ENCODE peak calls at places on chromosomes 1 and 21, in six cellular contexts. R is WTC11; T is pancreas; N is CD8-positive, alpha-beta T cell; K is HFF-Myc; B is GM20000. S is an unnamed sample.

GRCh38 chr21:26389971-26390641 is 183.0 kb downstream of the CYYR1 start:
- DNase-seq in R (no peak), T (no peak), N (no peak), K (peak; percentile 65), B (no peak), S (no peak)

GRCh38 chr21:32726742-32727477 is 903 bp downstream of the SYNJ1 start:
- DNase-seq in R (no peak), T (peak; percentile 46), N (no peak), K (no peak), B (peak; percentile 15), S (peak; percentile 77)

GRCh38 chr1:167666416-167666815 is 36.4 kb downstream of the RCSD1 start:
- DNase-seq in R (no peak), T (no peak), N (no peak), K (no peak), B (no peak), S (no peak)

GRCh38 chr21:35400233-35400939 is 351.3 kb upstream of the RUNX1 start:
- DNase-seq in R (no peak), T (peak; percentile 42), N (no peak), K (peak; percentile 17), B (peak; percentile 66), S (no peak)

GRCh38 chr21:33135925-33136324 is 66.0 kb downstream of the OLIG1 start:
- DNase-seq in R (no peak), T (no peak), N (no peak), K (no peak), B (no peak), S (no peak)

GRCh38 chr21:32140212-32141008 is 138.4 kb downstream of the MIS18A start:
- DNase-seq in R (no peak), T (no peak), N (no peak), K (peak; percentile 92), B (no peak), S (peak; percentile 24)

GRCh38 chr1:34500451-34500850 is 254.4 kb upstream of the GJB5 start:
- DNase-seq in R (peak; percentile 76), T (no peak), N (no peak), K (no peak), B (peak; percentile 29), S (no peak)

GRCh38 chr1:32659581-32659980 is 8.6 kb downstream of the RBBP4 start:
- DNase-seq in R (no peak), T (no peak), N (no peak), K (no peak), B (no peak), S (no peak)

GRCh38 chr21:42113926-42114409 is 42.9 kb downstream of the UMODL1 start:
- DNase-seq in R (no peak), T (no peak), N (no peak), K (no peak), B (no peak), S (no peak)

GRCh38 chr1:109822749-109823542 is 59.2 kb upstream of the EPS8L3 start:
- DNase-seq in R (no peak), T (no peak), N (no peak), K (no peak), B (peak; percentile 2), S (no peak)

GRCh38 chr21:32087452-32087851 is 191.4 kb downstream of the MIS18A start:
- DNase-seq in R (no peak), T (no peak), N (no peak), K (no peak), B (no peak), S (no peak)

GRCh38 chr1:203888807-203889251 is 27.4 kb downstream of the SNRPE start:
- DNase-seq in R (no peak), T (no peak), N (no peak), K (peak; percentile 20), B (no peak), S (no peak)

GRCh38 chr21:43731476-43731875 is 12.5 kb downstream of the PDXK start:
- DNase-seq in R (no peak), T (no peak), N (no peak), K (no peak), B (no peak), S (no peak)

GRCh38 chr21:43731891-43732711 is 13.2 kb downstream of the PDXK start:
- DNase-seq in R (no peak), T (no peak), N (no peak), K (no peak), B (no peak), S (no peak)

GRCh38 chr21:43726686-43727570 is 8.0 kb downstream of the PDXK start:
- DNase-seq in R (no peak), T (no peak), N (no peak), K (no peak), B (no peak), S (no peak)

GRCh38 chr21:43727571-43728466 is 8.9 kb downstream of the PDXK start:
- DNase-seq in R (peak; percentile 35), T (peak; percentile 51), N (no peak), K (no peak), B (no peak), S (peak; percentile 81)

DNA sequence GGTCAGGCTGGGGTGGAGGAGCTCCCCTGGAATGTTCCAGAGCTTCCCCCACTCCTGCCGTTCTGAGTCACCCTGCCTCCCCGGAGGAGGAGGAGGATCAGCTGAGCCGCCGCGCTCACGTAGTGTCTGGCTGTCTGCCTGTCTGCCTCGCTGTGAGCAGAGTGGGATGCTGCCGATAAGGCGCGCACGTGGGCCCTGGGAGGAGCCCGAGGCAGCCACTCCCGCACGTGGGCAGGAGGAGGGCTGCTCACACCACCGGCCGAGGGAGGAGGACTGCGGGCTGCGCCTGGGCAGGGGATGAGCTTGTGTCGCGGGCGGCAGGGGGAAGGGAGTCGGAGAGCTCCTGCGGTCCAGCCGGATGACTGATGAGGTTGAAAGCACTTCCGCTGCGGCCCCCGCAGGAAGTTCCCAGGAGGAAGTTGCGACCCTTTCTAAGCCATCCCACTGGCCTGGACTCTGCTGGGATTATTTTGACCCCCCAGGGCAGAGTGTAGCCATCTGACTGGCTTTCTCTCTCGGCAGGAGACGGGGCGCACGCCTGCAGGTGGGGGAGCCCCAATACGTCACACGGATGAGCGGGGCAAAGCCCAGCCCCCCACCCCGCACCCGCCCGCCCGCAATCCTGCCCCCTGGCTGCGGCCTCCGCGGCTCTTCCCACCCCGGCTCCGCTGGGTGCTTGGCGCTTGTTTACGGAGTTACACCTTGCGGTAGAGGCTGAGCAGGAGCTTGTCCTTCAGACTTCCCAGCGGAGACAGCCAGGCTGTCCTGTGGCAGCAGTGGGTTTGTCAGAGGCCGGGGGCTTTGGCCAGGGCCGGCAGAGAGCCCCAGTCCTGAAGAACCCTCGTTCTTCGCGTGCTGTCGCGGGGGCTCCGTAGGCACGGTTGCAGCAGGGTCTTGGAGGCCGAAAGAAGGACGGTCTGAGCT is 9.8 kb downstream of the PDXK start:
- DNase-seq in R (peak; percentile 80), T (peak; percentile 84), N (peak; percentile 61), K (peak; percentile 85), B (peak; percentile 91), S (peak; percentile 97)
- TF ChIP-seq CTCF in R (no peak), T (no peak), N (peak; percentile 22), K (peak; percentile 21), B (no peak), S (peak; percentile 49)

DNA sequence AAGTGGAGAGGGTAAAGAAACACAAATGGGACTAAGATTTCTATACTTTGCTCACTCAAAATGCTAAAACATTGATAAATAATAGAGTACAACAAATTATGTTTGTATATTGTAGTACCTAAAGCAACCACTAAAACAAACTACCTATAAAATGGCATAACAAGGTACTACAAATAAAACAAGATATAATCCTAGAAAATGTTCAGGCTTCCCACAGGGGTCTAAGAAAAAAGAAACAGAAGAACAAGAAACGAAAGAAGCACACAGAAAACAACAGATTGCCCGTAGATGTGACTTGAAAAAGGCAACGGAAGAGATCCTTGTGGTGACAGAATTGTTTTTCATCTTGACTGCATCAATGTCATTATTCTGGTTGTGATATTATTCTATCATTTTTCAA is 63.3 kb upstream of the ADGRL4 start:
- DNase-seq in R (no peak), T (no peak), N (no peak), K (no peak), B (no peak), S (no peak)
- TF ChIP-seq CTCF in R (no peak), T (no peak), N (no peak), K (no peak), B (no peak), S (no peak)

GRCh38 chr1:150970818-150971582 is 3.6 kb downstream of the CERS2 start:
- DNase-seq in R (no peak), T (peak; percentile 84), N (no peak), K (no peak), B (no peak), S (peak; percentile 85)

GRCh38 chr1:150973826-150974579 is 632 bp downstream of the CERS2 start:
- DNase-seq in R (peak; percentile 39), T (peak; percentile 49), N (no peak), K (no peak), B (peak; percentile 81), S (peak; percentile 67)

GRCh38 chr1:150973258-150973825 is 1.3 kb downstream of the CERS2 start:
- DNase-seq in R (no peak), T (peak; percentile 36), N (no peak), K (no peak), B (no peak), S (peak; percentile 63)

GRCh38 chr1:150972417-150972940 is 2.2 kb downstream of the CERS2 start:
- DNase-seq in R (no peak), T (no peak), N (no peak), K (no peak), B (no peak), S (peak; percentile 54)

GRCh38 chr1:150971583-150972416 is 2.8 kb downstream of the CERS2 start:
- DNase-seq in R (peak; percentile 50), T (peak; percentile 38), N (no peak), K (no peak), B (no peak), S (no peak)
- TF ChIP-seq CTCF in R (no peak), T (no peak), N (peak; percentile 15), K (no peak), B (no peak), S (peak; percentile 17)

DNA sequence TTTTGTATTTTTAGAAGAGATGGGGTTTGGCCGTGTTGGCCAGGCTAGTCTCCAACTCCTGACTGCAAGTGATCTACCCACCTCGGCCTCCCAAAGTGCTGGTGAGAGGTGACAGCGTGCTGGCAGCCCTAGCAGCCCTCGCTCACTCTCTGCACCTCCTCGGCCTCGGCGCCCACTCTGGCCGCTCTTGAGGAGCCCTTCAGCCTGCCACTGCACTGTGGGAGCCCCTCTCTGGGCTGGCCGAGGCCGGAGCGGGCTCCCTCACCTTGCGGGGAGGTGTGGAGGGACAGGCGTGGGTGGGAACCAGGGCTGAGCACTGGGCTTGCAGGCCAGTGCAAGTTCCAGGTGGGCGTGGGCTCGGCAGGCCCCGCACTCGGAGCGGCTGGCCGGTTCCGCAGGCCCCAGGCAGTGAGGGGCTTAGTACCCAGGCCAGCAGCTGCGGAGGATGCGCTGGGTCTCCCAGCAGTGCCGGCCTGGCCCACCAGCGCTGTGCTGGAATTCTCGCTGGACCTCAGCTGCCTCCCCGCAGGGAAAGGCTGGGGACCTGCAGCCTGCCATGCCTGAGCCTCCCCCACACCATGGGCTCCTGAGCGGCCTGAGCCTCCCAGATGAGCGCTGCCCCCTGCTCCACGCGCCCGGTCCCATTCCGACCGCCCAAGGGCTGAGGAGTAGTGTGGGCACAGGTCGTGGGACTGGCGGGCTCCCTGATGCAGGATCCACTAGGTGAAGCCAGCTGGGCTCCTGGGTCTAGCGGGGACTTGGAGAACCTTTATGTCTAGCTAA is 3.4 kb upstream of the LBR start:
- DNase-seq in R (no peak), T (no peak), N (no peak), K (no peak), B (no peak), S (no peak)
- TF ChIP-seq CTCF in R (no peak), T (no peak), N (no peak), K (no peak), B (no peak), S (no peak)